ENCODE peak calls at places on chromosome 10, in four cellular contexts. W is stimulated activated CD8-positive, alpha-beta memory T cell treated with anti-CD3 and anti-CD28 coated beads, Interleukin-4, amount 100 ng/mL, for 24 hours; S is MCF 10A; R is EL. C is an unnamed sample.
A peak's percentile ranks its signal among the peaks of the same experiment; 100 is the strongest.

GRCh38 chr10:23362069-23362830 is 17.7 kb upstream of the C10orf67 start:
- DNase-seq in W (no peak), S (no peak), R (no peak), C (no peak)

GRCh38 chr10:112294169-112294568 is 11.0 kb downstream of the TECTB start:
- DNase-seq in W (no peak), S (no peak), R (no peak), C (no peak)

GRCh38 chr10:46014683-46015405 is 15.6 kb downstream of the NCOA4 start:
- DNase-seq in W (no peak), S (no peak), R (no peak), C (no peak)

GRCh38 chr10:3365630-3366029 is 193.0 kb upstream of the PITRM1 start:
- DNase-seq in W (no peak), S (peak; percentile 7), R (no peak), C (no peak)

GRCh38 chr10:118238573-118239240 is 103.4 kb downstream of the FAM204A start:
- DNase-seq in W (no peak), S (peak; percentile 45), R (peak; percentile 49), C (peak; percentile 64)

GRCh38 chr10:88827718-88828117 is 23.9 kb downstream of the ANKRD22 start:
- DNase-seq in W (no peak), S (no peak), R (no peak), C (no peak)

GRCh38 chr10:55062349-55062748 is 261.3 kb upstream of the PCDH15 start:
- DNase-seq in W (no peak), S (no peak), R (no peak), C (no peak)

GRCh38 chr10:48444266-48444665 is 137.8 kb downstream of the MAPK8 start:
- DNase-seq in W (no peak), S (peak; percentile 56), R (peak; percentile 45), C (peak; percentile 77)

GRCh38 chr10:61764486-61764885 is 101.8 kb downstream of the CABCOCO1 start:
- DNase-seq in W (no peak), S (no peak), R (no peak), C (no peak)

GRCh38 chr10:71270301-71270777 is 48.7 kb upstream of the SLC29A3 start:
- DNase-seq in W (no peak), S (peak; percentile 72), R (peak; percentile 77), C (peak; percentile 81)

GRCh38 chr10:89836840-89837172 is 135.4 kb downstream of the KIF20B start:
- DNase-seq in W (no peak), S (no peak), R (no peak), C (no peak)

GRCh38 chr10:20181408-20181807 is 365.2 kb downstream of the PLXDC2 start:
- DNase-seq in W (no peak), S (no peak), R (no peak), C (no peak)

GRCh38 chr10:102195301-102195870 is 30.7 kb upstream of the ELOVL3 start:
- DNase-seq in W (no peak), S (no peak), R (peak; percentile 26), C (peak; percentile 23)

GRCh38 chr10:60573342-60573741 is 183.7 kb upstream of the ANK3 start:
- DNase-seq in W (peak; percentile 37), S (no peak), R (no peak), C (no peak)

GRCh38 chr10:102310356-102311024 is 65.2 kb downstream of the GBF1 start:
- DNase-seq in W (no peak), S (no peak), R (peak; percentile 85), C (no peak)

GRCh38 chr10:132556994-132557441 is 19.4 kb downstream of the INPP5A start:
- DNase-seq in W (no peak), S (no peak), R (no peak), C (no peak)

GRCh38 chr10:52573347-52573746 is 199.2 kb downstream of the MBL2 start:
- DNase-seq in W (no peak), S (no peak), R (no peak), C (no peak)

GRCh38 chr10:110671788-110672579 is 27.8 kb downstream of the RBM20 start:
- DNase-seq in W (peak; percentile 66), S (peak; percentile 76), R (peak; percentile 82), C (no peak)

GRCh38 chr10:34766256-34766580 is 48.9 kb downstream of the PARD3 start:
- DNase-seq in W (no peak), S (no peak), R (no peak), C (no peak)

GRCh38 chr10:49081532-49082275 is 33.6 kb downstream of the VSTM4 start:
- DNase-seq in W (no peak), S (no peak), R (no peak), C (no peak)

GRCh38 chr10:123427386-123427785 is 238.8 kb upstream of the GPR26 start:
- DNase-seq in W (no peak), S (peak; percentile 76), R (no peak), C (no peak)

GRCh38 chr10:15472431-15473400 is 101.6 kb upstream of the FAM171A1 start:
- DNase-seq in W (no peak), S (no peak), R (peak; percentile 28), C (no peak)

GRCh38 chr10:11959966-11960365 is 82.6 kb downstream of the UPF2 start:
- DNase-seq in W (no peak), S (no peak), R (no peak), C (no peak)

GRCh38 chr10:122102146-122102866 is 113.3 kb downstream of the TACC2 start:
- DNase-seq in W (no peak), S (peak; percentile 80), R (no peak), C (no peak)

GRCh38 chr10:14645239-14645960 is 129.3 kb downstream of the FAM107B start:
- DNase-seq in W (no peak), S (no peak), R (no peak), C (no peak)

GRCh38 chr10:101895781-101896180 is 52.2 kb upstream of the KCNIP2 start:
- DNase-seq in W (no peak), S (no peak), R (no peak), C (no peak)